ENCODE peak calls at places on chromosomes 5 and 9, in ten cellular contexts. Z, O, I, H, X, C, K, R, Q and F are unnamed samples.

GRCh38 chr5:112848116-112848811 is 12.8 kb upstream of the SRP19 start:
- DNase-seq in Q (peak), H (no peak), K (peak), X (no peak), O (peak), C (no peak), I (no peak), R (no peak), Z (no peak), F (peak)

GRCh38 chr5:178123987-178124925 is 6.6 kb upstream of the RMND5B start:
- DNase-seq in R (no peak), Z (no peak), O (no peak), X (no peak), Q (no peak), C (no peak), I (no peak), K (no peak), H (no peak), F (no peak)

GRCh38 chr5:89338935-89339334 is 456.0 kb upstream of the MEF2C start:
- DNase-seq in Z (no peak), X (no peak), I (peak), R (no peak), K (no peak), C (no peak), O (no peak), Q (no peak), H (no peak), F (no peak)

GRCh38 chr5:151155149-151155776 is 2.3 kb downstream of the ANXA6 start:
- DNase-seq in Q (no peak), O (no peak), Z (peak), H (no peak), X (peak), I (no peak), K (peak), R (peak), C (no peak), F (no peak)

GRCh38 chr5:14665949-14666741 is 1.6 kb downstream of the OTULIN start:
- DNase-seq in C (no peak), R (peak), Q (peak), H (no peak), X (no peak), I (no peak), K (no peak), O (no peak), Z (peak), F (peak)

GRCh38 chr9:37798677-37799076 is 1.9 kb upstream of the DCAF10 start:
- DNase-seq in X (no peak), K (no peak), H (no peak), Z (no peak), O (no peak), I (no peak), Q (no peak), C (no peak), R (no peak), F (no peak)

GRCh38 chr9:92747459-92748232 is 17.0 kb downstream of the BICD2 start:
- DNase-seq in I (no peak), R (no peak), C (no peak), K (no peak), Z (no peak), H (no peak), Q (no peak), X (no peak), O (no peak), F (no peak)

GRCh38 chr9:123423036-123423640 is 67.1 kb downstream of the CRB2 start:
- DNase-seq in R (no peak), I (no peak), O (no peak), X (no peak), H (peak), K (no peak), Z (no peak), C (no peak), Q (no peak), F (no peak)

GRCh38 chr5:150109921-150110320 is 23.6 kb upstream of the CSF1R start:
- DNase-seq in Q (no peak), K (no peak), X (no peak), C (no peak), O (no peak), R (no peak), H (no peak), I (no peak), Z (no peak), F (no peak)

GRCh38 chr9:129776938-129777768 is 24.3 kb upstream of the PTGES start:
- DNase-seq in I (peak), H (peak), X (peak), Z (peak), C (peak), R (peak), Q (peak), O (peak), K (peak), F (no peak)

GRCh38 chr9:126151671-126152050 is 175.0 kb upstream of the MVB12B start:
- DNase-seq in O (no peak), K (no peak), C (no peak), R (no peak), I (no peak), H (peak), Z (no peak), Q (peak), X (no peak), F (no peak)

GRCh38 chr9:33791117-33791516 is 4.2 kb upstream of the PRSS3 start:
- DNase-seq in R (no peak), C (no peak), H (no peak), Z (no peak), X (no peak), O (no peak), I (peak), Q (no peak), K (no peak), F (no peak)

GRCh38 chr9:89658931-89659330 is 54.1 kb downstream of the GADD45G start:
- DNase-seq in K (no peak), I (no peak), R (no peak), X (no peak), Z (no peak), Q (no peak), H (no peak), C (no peak), O (no peak), F (no peak)

GRCh38 chr9:135330685-135331590 is 148.6 kb upstream of the PPP1R26 start:
- DNase-seq in O (no peak), Z (no peak), Q (no peak), H (no peak), C (no peak), K (no peak), X (no peak), R (no peak), I (no peak), F (no peak)

GRCh38 chr9:123562844-123563346 is 206.9 kb downstream of the CRB2 start:
- DNase-seq in X (peak), I (peak), K (no peak), H (peak), R (peak), C (no peak), O (peak), Q (peak), Z (no peak), F (no peak)

GRCh38 chr5:33611882-33612281 is 171.1 kb downstream of the TARS1 start:
- DNase-seq in C (no peak), R (no peak), X (no peak), K (no peak), O (no peak), Z (no peak), I (peak), Q (peak), H (no peak), F (no peak)

GRCh38 chr5:103254921-103255320 is 3.6 kb upstream of the MACIR start:
- DNase-seq in I (no peak), O (no peak), H (no peak), X (no peak), R (no peak), Z (no peak), C (no peak), Q (no peak), K (no peak), F (no peak)

GRCh38 chr5:151086905-151087360 is 6.1 kb upstream of the TNIP1 start:
- DNase-seq in Q (no peak), X (peak), H (no peak), Z (peak), R (peak), I (no peak), C (no peak), K (peak), O (no peak), F (peak)

GRCh38 chr5:16803831-16804230 is 132.3 kb downstream of the MYO10 start:
- DNase-seq in O (no peak), C (no peak), I (no peak), H (no peak), R (no peak), Q (no peak), K (no peak), Z (no peak), X (no peak), F (no peak)

GRCh38 chr5:139698461-139699146 is 50.5 kb downstream of the CXXC5 start:
- DNase-seq in Q (peak), O (peak), X (no peak), H (peak), K (no peak), R (no peak), I (peak), C (no peak), Z (no peak), F (no peak)

GRCh38 chr5:164868761-164869160 is 1363.3 kb downstream of the MAT2B start:
- DNase-seq in R (no peak), Q (no peak), Z (no peak), C (no peak), I (no peak), O (no peak), K (no peak), H (no peak), X (no peak), F (no peak)

GRCh38 chr5:126745259-126745992 is 31.5 kb upstream of the LMNB1 start:
- DNase-seq in O (no peak), Q (no peak), R (no peak), I (no peak), H (no peak), Z (no peak), C (no peak), X (no peak), K (no peak), F (no peak)